ENCODE peak calls at places on chromosome 12, in four cellular contexts. One of them, this sample, is unnamed. For H3K4me1 and H3K36me3, the result is how much of the 10 kb centered on the place peaks cover.

GRCh38 chr12:91877022-91877421 is 268.6 kb downstream of the BTG1 start:
- DNase-seq in neuronal stem cell: no peak
- DNase-seq in cardiac muscle cell: peak
- DNase-seq in naive thymus-derived CD4-positive, alpha-beta T cell: peak
- DNase-seq in this sample: peak

GRCh38 chr12:70217416-70217815 is 25.8 kb upstream of the CNOT2 start:
- DNase-seq in naive thymus-derived CD4-positive, alpha-beta T cell: no peak
- DNase-seq in cardiac muscle cell: no peak
- DNase-seq in neuronal stem cell: no peak
- DNase-seq in this sample: no peak

GRCh38 chr12:121532503-121533390 is 48.1 kb downstream of the KDM2B start:
- DNase-seq in cardiac muscle cell: peak
- DNase-seq in neuronal stem cell: no peak
- DNase-seq in naive thymus-derived CD4-positive, alpha-beta T cell: no peak
- DNase-seq in this sample: no peak

GRCh38 chr12:95336387-95337067 is 118.9 kb downstream of the VEZT start:
- DNase-seq in neuronal stem cell: peak
- DNase-seq in cardiac muscle cell: peak
- DNase-seq in naive thymus-derived CD4-positive, alpha-beta T cell: no peak
- DNase-seq in this sample: no peak

GRCh38 chr12:64968989-64969819 is 144.8 kb downstream of the TBC1D30 start:
- DNase-seq in naive thymus-derived CD4-positive, alpha-beta T cell: no peak
- DNase-seq in neuronal stem cell: no peak
- DNase-seq in cardiac muscle cell: peak
- DNase-seq in this sample: no peak

GRCh38 chr12:80187660-80188090 is 88.3 kb downstream of the OTOGL start:
- DNase-seq in naive thymus-derived CD4-positive, alpha-beta T cell: no peak
- DNase-seq in neuronal stem cell: no peak
- DNase-seq in cardiac muscle cell: peak
- DNase-seq in this sample: peak

GRCh38 chr12:115233891-115234543 is 550.0 kb upstream of the TBX3 start:
- DNase-seq in cardiac muscle cell: no peak
- DNase-seq in naive thymus-derived CD4-positive, alpha-beta T cell: no peak
- DNase-seq in neuronal stem cell: no peak
- DNase-seq in this sample: no peak

GRCh38 chr12:64178122-64178521 is 44.0 kb downstream of the KICS2 start:
- DNase-seq in cardiac muscle cell: peak
- DNase-seq in naive thymus-derived CD4-positive, alpha-beta T cell: no peak
- DNase-seq in neuronal stem cell: no peak
- DNase-seq in this sample: no peak

GRCh38 chr12:10718279-10718821 is 4.8 kb downstream of the YBX3 start:
- DNase-seq in neuronal stem cell: no peak
- DNase-seq in cardiac muscle cell: peak
- DNase-seq in naive thymus-derived CD4-positive, alpha-beta T cell: no peak
- DNase-seq in this sample: no peak

GRCh38 chr12:122031342-122032216 is 9.9 kb downstream of the BCL7A start:
- DNase-seq in neuronal stem cell: no peak
- DNase-seq in cardiac muscle cell: peak
- DNase-seq in naive thymus-derived CD4-positive, alpha-beta T cell: peak
- DNase-seq in this sample: no peak

GRCh38 chr12:24854908-24855307 is 94.0 kb downstream of the BCAT1 start:
- DNase-seq in naive thymus-derived CD4-positive, alpha-beta T cell: no peak
- DNase-seq in neuronal stem cell: no peak
- DNase-seq in cardiac muscle cell: peak
- DNase-seq in this sample: no peak

GRCh38 chr12:6132496-6132895 is 8.0 kb upstream of the VWF start:
- DNase-seq in naive thymus-derived CD4-positive, alpha-beta T cell: no peak
- DNase-seq in cardiac muscle cell: no peak
- DNase-seq in neuronal stem cell: no peak
- DNase-seq in this sample: no peak

GRCh38 chr12:128381961-128382360 is 115.0 kb downstream of the TMEM132C start:
- DNase-seq in naive thymus-derived CD4-positive, alpha-beta T cell: no peak
- DNase-seq in cardiac muscle cell: no peak
- DNase-seq in neuronal stem cell: no peak
- DNase-seq in this sample: no peak

GRCh38 chr12:24562761-24563392 is 386.0 kb downstream of the BCAT1 start:
- DNase-seq in cardiac muscle cell: peak
- DNase-seq in neuronal stem cell: peak
- DNase-seq in naive thymus-derived CD4-positive, alpha-beta T cell: no peak
- DNase-seq in this sample: peak

GRCh38 chr12:97941686-97942354 is 479.2 kb downstream of the RMST start:
- DNase-seq in naive thymus-derived CD4-positive, alpha-beta T cell: no peak
- DNase-seq in neuronal stem cell: no peak
- DNase-seq in cardiac muscle cell: no peak
- DNase-seq in this sample: no peak

GRCh38 chr12:121139301-121139700 is 6.6 kb downstream of the P2RX7 start:
- DNase-seq in naive thymus-derived CD4-positive, alpha-beta T cell: no peak
- DNase-seq in neuronal stem cell: no peak
- DNase-seq in cardiac muscle cell: no peak
- DNase-seq in this sample: no peak

GRCh38 chr12:53096761-53097160 is 706 bp upstream of the IGFBP6 start:
- DNase-seq in naive thymus-derived CD4-positive, alpha-beta T cell: no peak
- DNase-seq in neuronal stem cell: no peak
- DNase-seq in cardiac muscle cell: no peak
- DNase-seq in this sample: no peak

GRCh38 chr12:53097564-53098353 is at the start of gene IGFBP6:
- DNase-seq in neuronal stem cell: peak
- DNase-seq in naive thymus-derived CD4-positive, alpha-beta T cell: peak
- DNase-seq in cardiac muscle cell: peak
- DNase-seq in this sample: peak

GRCh38 chr12:53096089-53096741 is 1.3 kb upstream of the IGFBP6 start:
- DNase-seq in cardiac muscle cell: peak
- DNase-seq in naive thymus-derived CD4-positive, alpha-beta T cell: no peak
- DNase-seq in neuronal stem cell: no peak
- DNase-seq in this sample: peak

GRCh38 chr12:53098354-53098981 is 1.0 kb downstream of the IGFBP6 start:
- DNase-seq in naive thymus-derived CD4-positive, alpha-beta T cell: no peak
- DNase-seq in cardiac muscle cell: peak
- DNase-seq in neuronal stem cell: no peak
- DNase-seq in this sample: no peak

DNA sequence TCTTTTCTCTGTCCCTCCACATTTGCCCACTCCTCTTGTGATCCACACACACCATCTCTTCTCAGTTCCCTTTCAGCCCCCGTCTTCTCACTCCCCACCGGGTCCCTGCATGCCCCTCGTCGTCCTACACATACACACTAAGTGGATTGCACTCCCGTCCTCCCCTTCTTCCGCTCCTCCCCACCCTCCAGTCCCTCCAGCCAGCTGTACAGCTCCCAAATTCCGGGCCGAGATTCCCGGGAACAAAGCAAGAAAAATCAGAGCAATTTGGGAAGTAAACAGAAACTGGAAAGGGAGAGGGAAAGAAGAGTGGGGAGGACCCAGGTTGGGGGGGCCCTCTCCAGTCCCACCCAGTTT is 282 bp upstream of the IGFBP6 start:
- DNase-seq in neuronal stem cell: no peak
- DNase-seq in cardiac muscle cell: peak
- DNase-seq in naive thymus-derived CD4-positive, alpha-beta T cell: no peak
- DNase-seq in this sample: no peak
- H3K4me3 ChIP-seq in neuronal stem cell: peak
- H3K4me3 ChIP-seq in cardiac muscle cell: peak
- H3K4me3 ChIP-seq in naive thymus-derived CD4-positive, alpha-beta T cell: peak
- H3K4me3 ChIP-seq in this sample: no peak

GRCh38 chr12:113169697-113170096 is 15.6 kb downstream of the DDX54 start:
- DNase-seq in neuronal stem cell: no peak
- DNase-seq in cardiac muscle cell: no peak
- DNase-seq in naive thymus-derived CD4-positive, alpha-beta T cell: no peak
- DNase-seq in this sample: no peak
- H3K4me1 ChIP-seq in neuronal stem cell: under half
- H3K4me1 ChIP-seq in cardiac muscle cell: under half
- H3K4me1 ChIP-seq in naive thymus-derived CD4-positive, alpha-beta T cell: under half
- H3K4me1 ChIP-seq in this sample: under half

DNA sequence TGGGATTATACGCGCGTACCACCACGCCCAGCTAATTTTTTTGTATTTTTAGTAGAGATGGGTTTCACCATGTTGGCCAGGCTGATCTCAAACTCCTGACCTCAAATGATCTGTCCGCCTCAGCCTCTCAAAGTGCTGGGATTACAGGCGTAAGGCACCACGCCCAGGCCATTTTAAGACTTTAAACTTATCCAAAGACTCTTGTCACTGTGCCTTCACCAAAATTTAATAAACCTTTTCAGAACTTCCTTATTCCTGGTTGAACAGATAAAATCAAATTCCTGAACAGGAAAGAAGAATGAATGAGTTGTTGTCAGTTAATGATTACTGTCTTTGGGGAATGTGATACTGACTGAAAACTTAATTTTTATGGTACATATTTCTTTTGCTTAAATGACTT is 37.8 kb downstream of the GIT2 start:
- DNase-seq in cardiac muscle cell: no peak
- DNase-seq in naive thymus-derived CD4-positive, alpha-beta T cell: no peak
- DNase-seq in neuronal stem cell: no peak
- DNase-seq in this sample: no peak
- H3K36me3 ChIP-seq in cardiac muscle cell: under half
- H3K36me3 ChIP-seq in naive thymus-derived CD4-positive, alpha-beta T cell: half or more
- H3K36me3 ChIP-seq in neuronal stem cell: half or more
- H3K36me3 ChIP-seq in this sample: under half

DNA sequence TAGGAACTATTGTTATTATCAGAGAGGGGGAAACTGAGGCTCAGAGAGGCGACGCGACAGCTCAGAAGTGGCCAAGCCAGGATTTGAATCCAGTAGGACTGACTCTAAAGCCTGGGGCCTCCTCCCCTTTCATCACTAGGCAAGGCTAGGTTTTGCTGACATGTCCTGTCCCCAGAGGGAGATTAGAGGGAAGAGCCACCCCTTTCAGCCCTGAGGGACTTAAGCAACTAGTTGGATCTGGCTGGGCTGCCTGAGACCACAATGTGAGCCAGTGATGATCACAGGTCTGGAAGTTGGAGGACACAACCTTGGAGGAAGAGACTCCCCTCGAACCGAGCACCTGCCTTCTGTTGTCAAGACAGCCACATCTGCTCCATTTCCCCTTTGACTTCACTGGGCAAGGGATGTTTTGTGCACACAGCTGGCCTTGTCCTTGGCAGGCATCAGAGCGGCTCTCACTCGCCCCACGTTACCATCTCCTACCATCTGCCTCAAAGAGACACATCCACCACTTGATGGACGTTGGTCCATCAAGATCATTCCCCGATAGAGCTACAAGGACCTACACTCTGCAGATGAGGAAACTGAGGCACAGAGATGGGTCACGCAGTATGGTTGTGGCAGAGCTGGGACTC is 31.4 kb downstream of the MVK start:
- DNase-seq in cardiac muscle cell: no peak
- DNase-seq in naive thymus-derived CD4-positive, alpha-beta T cell: no peak
- DNase-seq in neuronal stem cell: no peak
- DNase-seq in this sample: no peak
- H3K4me3 ChIP-seq in cardiac muscle cell: no peak
- H3K4me3 ChIP-seq in naive thymus-derived CD4-positive, alpha-beta T cell: no peak
- H3K4me3 ChIP-seq in neuronal stem cell: no peak
- H3K4me3 ChIP-seq in this sample: no peak

GRCh38 chr12:53324779-53325538 is 3.5 kb upstream of the AAAS start:
- DNase-seq in cardiac muscle cell: peak
- DNase-seq in naive thymus-derived CD4-positive, alpha-beta T cell: peak
- DNase-seq in neuronal stem cell: peak
- DNase-seq in this sample: peak

GRCh38 chr12:53325539-53326061 is 4.2 kb upstream of the AAAS start:
- DNase-seq in neuronal stem cell: no peak
- DNase-seq in cardiac muscle cell: no peak
- DNase-seq in naive thymus-derived CD4-positive, alpha-beta T cell: no peak
- DNase-seq in this sample: peak

GRCh38 chr12:53324113-53324778 is 2.8 kb upstream of the AAAS start:
- DNase-seq in cardiac muscle cell: no peak
- DNase-seq in naive thymus-derived CD4-positive, alpha-beta T cell: peak
- DNase-seq in neuronal stem cell: no peak
- DNase-seq in this sample: peak

GRCh38 chr12:53320352-53321195 is 836 bp downstream of the AAAS start:
- DNase-seq in cardiac muscle cell: no peak
- DNase-seq in naive thymus-derived CD4-positive, alpha-beta T cell: no peak
- DNase-seq in neuronal stem cell: no peak
- DNase-seq in this sample: no peak
- H3K4me1 ChIP-seq in cardiac muscle cell: under half
- H3K4me1 ChIP-seq in naive thymus-derived CD4-positive, alpha-beta T cell: under half
- H3K4me1 ChIP-seq in neuronal stem cell: under half
- H3K4me1 ChIP-seq in this sample: under half

GRCh38 chr12:124491310-124491709 is 76.1 kb downstream of the NCOR2 start:
- DNase-seq in naive thymus-derived CD4-positive, alpha-beta T cell: no peak
- DNase-seq in cardiac muscle cell: no peak
- DNase-seq in neuronal stem cell: no peak
- DNase-seq in this sample: no peak

GRCh38 chr12:124489915-124490583 is 77.4 kb downstream of the NCOR2 start:
- DNase-seq in naive thymus-derived CD4-positive, alpha-beta T cell: no peak
- DNase-seq in cardiac muscle cell: no peak
- DNase-seq in neuronal stem cell: no peak
- DNase-seq in this sample: no peak

GRCh38 chr12:124489220-124489619 is 78.2 kb downstream of the NCOR2 start:
- DNase-seq in neuronal stem cell: no peak
- DNase-seq in naive thymus-derived CD4-positive, alpha-beta T cell: no peak
- DNase-seq in cardiac muscle cell: no peak
- DNase-seq in this sample: no peak

GRCh38 chr12:124491856-124492420 is 75.5 kb downstream of the NCOR2 start:
- DNase-seq in cardiac muscle cell: no peak
- DNase-seq in naive thymus-derived CD4-positive, alpha-beta T cell: no peak
- DNase-seq in neuronal stem cell: no peak
- DNase-seq in this sample: no peak

GRCh38 chr12:124490584-124491305 is 76.7 kb downstream of the NCOR2 start:
- DNase-seq in naive thymus-derived CD4-positive, alpha-beta T cell: no peak
- DNase-seq in neuronal stem cell: no peak
- DNase-seq in cardiac muscle cell: peak
- DNase-seq in this sample: no peak
- H3K36me3 ChIP-seq in naive thymus-derived CD4-positive, alpha-beta T cell: half or more
- H3K36me3 ChIP-seq in neuronal stem cell: under half
- H3K36me3 ChIP-seq in cardiac muscle cell: under half
- H3K36me3 ChIP-seq in this sample: under half

GRCh38 chr12:14950982-14951746 is 10.2 kb downstream of the ARHGDIB start:
- DNase-seq in cardiac muscle cell: peak
- DNase-seq in neuronal stem cell: peak
- DNase-seq in naive thymus-derived CD4-positive, alpha-beta T cell: no peak
- DNase-seq in this sample: no peak
- H3K4me3 ChIP-seq in cardiac muscle cell: no peak
- H3K4me3 ChIP-seq in neuronal stem cell: no peak
- H3K4me3 ChIP-seq in naive thymus-derived CD4-positive, alpha-beta T cell: peak
- H3K4me3 ChIP-seq in this sample: no peak

GRCh38 chr12:57240069-57240921 is 10.7 kb downstream of the STAC3 start:
- DNase-seq in cardiac muscle cell: peak
- DNase-seq in naive thymus-derived CD4-positive, alpha-beta T cell: peak
- DNase-seq in neuronal stem cell: no peak
- DNase-seq in this sample: peak
- H3K4me1 ChIP-seq in cardiac muscle cell: under half
- H3K4me1 ChIP-seq in naive thymus-derived CD4-positive, alpha-beta T cell: half or more
- H3K4me1 ChIP-seq in neuronal stem cell: under half
- H3K4me1 ChIP-seq in this sample: half or more

This sample was measured in mucosa of descending colon.